ENCODE peak calls at places on chromosomes 13 and 19, in four cellular contexts. L is putamen, V is NCI-H2081, F is body of pancreas. J is an unnamed sample.

GRCh38 chr13:110326263-110326904 is 19.3 kb downstream of the COL4A2 start:
- DNase-seq in L (no peak), V (no peak), F (no peak), J (no peak)

GRCh38 chr13:50197705-50198104 is 182.5 kb downstream of the KCNRG start:
- DNase-seq in L (no peak), V (no peak), F (no peak), J (no peak)

GRCh38 chr19:3282564-3282963 is 58.1 kb downstream of the CELF5 start:
- DNase-seq in L (no peak), V (no peak), F (no peak), J (no peak)

GRCh38 chr19:19657397-19657783 is 6.1 kb downstream of the ATP13A1 start:
- DNase-seq in L (no peak), V (no peak), F (no peak), J (no peak)

GRCh38 chr19:19224852-19225494 is 13.2 kb downstream of the NCAN start:
- DNase-seq in L (no peak), V (no peak), F (peak; percentile 78), J (no peak)

GRCh38 chr19:41341669-41342490 is 11.8 kb downstream of the TGFB1 start:
- DNase-seq in L (no peak), V (no peak), F (peak; percentile 73), J (no peak)

GRCh38 chr13:79451500-79451962 is 29.4 kb upstream of the NDFIP2 start:
- DNase-seq in L (peak; percentile 30), V (no peak), F (peak; percentile 25), J (no peak)

GRCh38 chr19:39341122-39341719 is 1.0 kb upstream of the SAMD4B start:
- DNase-seq in L (no peak), V (no peak), F (no peak), J (no peak)

GRCh38 chr19:33638167-33639033 is 16.6 kb downstream of the CHST8 start:
- DNase-seq in L (no peak), V (no peak), F (no peak), J (no peak)